ENCODE peak calls at places on chromosome 10, in six cellular contexts. E is adrenal gland, I is IMR-90, F is brain microvascular endothelial cell, Z is AG09309, A is breast epithelium. K is an unnamed sample.

GRCh38 chr10:131982796-131983195 is 1.1 kb upstream of the BNIP3 start:
- DNase-seq in E (no peak), I (no peak), F (no peak), Z (no peak), A (no peak), K (no peak)

GRCh38 chr10:126124044-126124443 is 227.7 kb downstream of the FANK1 start:
- DNase-seq in E (no peak), I (no peak), F (no peak), Z (no peak), A (no peak), K (no peak)

GRCh38 chr10:132001238-132001977 is 19.7 kb upstream of the BNIP3 start:
- DNase-seq in E (peak; percentile 39), I (peak; percentile 43), F (no peak), Z (no peak), A (no peak), K (no peak)

GRCh38 chr10:99619090-99619800 is 994 bp downstream of the SLC25A28 start:
- DNase-seq in E (no peak), I (peak; percentile 25), F (no peak), Z (no peak), A (no peak), K (no peak)

GRCh38 chr10:27819781-27820531 is 74.3 kb upstream of the MKX start:
- DNase-seq in E (peak; percentile 45), I (peak; percentile 66), F (peak; percentile 84), Z (peak; percentile 81), A (no peak), K (peak; percentile 56)

GRCh38 chr10:123599366-123599849 is 66.7 kb upstream of the GPR26 start:
- DNase-seq in E (no peak), I (no peak), F (no peak), Z (no peak), A (no peak), K (no peak)

GRCh38 chr10:123379156-123379555 is 225.0 kb downstream of the BUB3 start:
- DNase-seq in E (no peak), I (no peak), F (no peak), Z (no peak), A (no peak), K (no peak)

GRCh38 chr10:72356115-72356514 is 1.4 kb upstream of the DNAJB12 start:
- DNase-seq in E (no peak), I (no peak), F (no peak), Z (no peak), A (no peak), K (no peak)

GRCh38 chr10:71805776-71806705 is 32.7 kb upstream of the VSIR start:
- DNase-seq in E (peak; percentile 47), I (no peak), F (peak; percentile 16), Z (no peak), A (no peak), K (no peak)

GRCh38 chr10:61001731-61002122 is 57.7 kb upstream of the RHOBTB1 start:
- DNase-seq in E (no peak), I (no peak), F (no peak), Z (no peak), A (no peak), K (no peak)

GRCh38 chr10:122126763-122127659 is 138.0 kb downstream of the TACC2 start:
- DNase-seq in E (peak; percentile 81), I (peak; percentile 97), F (peak; percentile 89), Z (peak; percentile 75), A (no peak), K (peak; percentile 82)

GRCh38 chr10:98361131-98361633 is 53.8 kb downstream of the PYROXD2 start:
- DNase-seq in E (peak; percentile 91), I (peak; percentile 100), F (peak; percentile 100), Z (peak; percentile 100), A (peak; percentile 90), K (peak; percentile 76)

GRCh38 chr10:72834183-72834825 is 59.2 kb upstream of the OIT3 start:
- DNase-seq in E (peak; percentile 36), I (peak; percentile 76), F (peak; percentile 55), Z (peak; percentile 40), A (no peak), K (peak; percentile 52)

GRCh38 chr10:17161788-17162187 is 32.2 kb upstream of the CUBN start:
- DNase-seq in E (no peak), I (no peak), F (no peak), Z (no peak), A (no peak), K (no peak)

GRCh38 chr10:132898391-132899053 is 43.8 kb downstream of the CFAP46 start:
- DNase-seq in E (peak; percentile 2), I (no peak), F (no peak), Z (no peak), A (no peak), K (no peak)

GRCh38 chr10:88389456-88389855 is 193.7 kb downstream of the RNLS start:
- DNase-seq in E (no peak), I (peak; percentile 73), F (peak; percentile 73), Z (no peak), A (no peak), K (peak; percentile 46)
- TF ChIP-seq CTCF in E (peak; percentile 55), I (peak; percentile 74), F (peak; percentile 57), Z (peak; percentile 58), A (peak; percentile 37), K (peak; percentile 42)

GRCh38 chr10:78207776-78208175 is 174.1 kb downstream of the RPS24 start:
- DNase-seq in E (no peak), I (no peak), F (no peak), Z (no peak), A (no peak), K (no peak)

GRCh38 chr10:78205457-78205856 is 171.8 kb downstream of the RPS24 start:
- DNase-seq in E (no peak), I (no peak), F (no peak), Z (no peak), A (no peak), K (no peak)

GRCh38 chr10:78203915-78204818 is 170.5 kb downstream of the RPS24 start:
- DNase-seq in E (no peak), I (no peak), F (no peak), Z (no peak), A (no peak), K (no peak)

GRCh38 chr10:78209987-78210386 is 176.3 kb downstream of the RPS24 start:
- DNase-seq in E (no peak), I (no peak), F (no peak), Z (no peak), A (no peak), K (no peak)

GRCh38 chr10:78207216-78207615 is 173.6 kb downstream of the RPS24 start:
- DNase-seq in E (no peak), I (no peak), F (no peak), Z (no peak), A (no peak), K (no peak)
- H3K4me3 ChIP-seq in E (no peak overlapping the region), I (no peak overlapping the region), F (no peak overlapping the region), Z (peak overlapping the region; percentile 22), A (peak overlapping the region; percentile 31), K (no peak overlapping the region)

GRCh38 chr10:416091-416515 is 273.4 kb downstream of the DIP2C start:
- DNase-seq in E (no peak), I (no peak), F (no peak), Z (no peak), A (no peak), K (no peak)
- TF ChIP-seq CTCF in E (no peak), I (no peak), F (peak; percentile 9), Z (no peak), A (no peak), K (no peak)

DNA sequence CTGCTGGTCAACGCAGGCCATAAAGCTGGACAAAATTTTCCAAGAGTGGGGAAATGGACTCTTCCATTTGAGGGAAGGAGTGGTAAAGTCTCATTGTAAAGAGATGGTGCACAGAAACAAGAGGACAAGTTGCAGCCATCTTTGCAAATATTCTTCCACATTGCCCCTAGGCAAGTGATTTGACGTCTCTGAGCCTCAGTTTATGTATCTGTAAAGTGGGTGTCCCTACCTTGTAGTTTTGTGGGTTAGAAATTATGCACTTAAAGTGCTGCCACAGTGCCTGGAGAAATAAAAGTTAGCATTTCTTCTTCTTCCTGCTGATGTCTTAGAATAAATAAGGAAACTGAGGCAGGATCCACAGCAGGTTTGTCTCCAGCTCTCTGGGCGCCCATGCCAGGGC is 12.1 kb downstream of the ADAMTS14 start:
- DNase-seq in E (no peak), I (no peak), F (no peak), Z (no peak), A (no peak), K (no peak)
- H3K4me3 ChIP-seq in E (no peak overlapping the region), I (no peak overlapping the region), F (no peak overlapping the region), Z (no peak overlapping the region), A (no peak overlapping the region), K (no peak overlapping the region)

DNA sequence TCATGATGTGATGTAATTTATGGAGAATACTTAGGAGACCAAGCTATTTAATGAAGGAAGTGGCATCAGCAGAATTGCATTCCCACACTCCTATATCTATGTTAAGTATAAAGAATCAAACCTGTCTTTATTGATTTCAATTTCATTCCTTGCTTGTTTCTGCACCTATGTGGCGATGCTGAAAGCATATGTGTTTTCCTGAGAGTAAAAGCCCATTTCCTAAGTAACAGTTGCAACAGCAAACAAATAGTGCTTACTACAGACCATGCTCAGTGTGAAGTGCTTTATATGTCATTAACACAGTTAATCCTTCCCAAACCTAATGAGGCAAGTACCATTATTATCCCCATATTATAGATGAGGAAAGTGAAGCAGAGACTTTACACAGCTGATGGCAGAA is 552.1 kb downstream of the PARD3 start:
- DNase-seq in E (no peak), I (no peak), F (no peak), Z (no peak), A (no peak), K (no peak)
- TF ChIP-seq CTCF in E (no peak), I (no peak), F (peak; percentile 55), Z (peak; percentile 24), A (no peak), K (no peak)

GRCh38 chr10:117541405-117541908 is 1.1 kb upstream of the EMX2 start:
- DNase-seq in E (peak; percentile 40), I (no peak), F (peak; percentile 81), Z (no peak), A (no peak), K (no peak)

GRCh38 chr10:117539903-117540639 is 2.5 kb upstream of the EMX2 start:
- DNase-seq in E (no peak), I (no peak), F (no peak), Z (no peak), A (no peak), K (no peak)

GRCh38 chr10:117541909-117542705 is 439 bp upstream of the EMX2 start:
- DNase-seq in E (no peak), I (peak; percentile 2), F (peak; percentile 71), Z (peak; percentile 14), A (no peak), K (peak; percentile 14)

GRCh38 chr10:117539271-117539876 is 3.2 kb upstream of the EMX2 start:
- DNase-seq in E (no peak), I (no peak), F (no peak), Z (no peak), A (no peak), K (no peak)

GRCh38 chr10:117540640-117541404 is 1.7 kb upstream of the EMX2 start:
- DNase-seq in E (no peak), I (no peak), F (no peak), Z (no peak), A (no peak), K (no peak)
- H3K4me3 ChIP-seq in E (no peak overlapping the region), I (no peak overlapping the region), F (no peak overlapping the region), Z (no peak overlapping the region), A (no peak overlapping the region), K (no peak overlapping the region)